ENCODE peak calls at places on chromosomes 12 and 14, in four cellular contexts. One of them, this sample, is unnamed.

GRCh38 chr12:51147309-51147708 is 25.6 kb downstream of the TFCP2 start:
- DNase-seq in neural crest cell: no peak
- DNase-seq in cardiac fibroblast: no peak
- DNase-seq in PC-9: no peak
- DNase-seq in this sample: no peak

GRCh38 chr12:50187084-50187900 is 20.1 kb upstream of the CERS5 start:
- DNase-seq in neural crest cell: no peak
- DNase-seq in PC-9: no peak
- DNase-seq in cardiac fibroblast: peak
- DNase-seq in this sample: no peak

GRCh38 chr12:32903318-32903717 is 6.7 kb upstream of the PKP2 start:
- DNase-seq in cardiac fibroblast: no peak
- DNase-seq in PC-9: no peak
- DNase-seq in neural crest cell: no peak
- DNase-seq in this sample: no peak

GRCh38 chr12:22978962-22979361 is 354.0 kb downstream of the ETNK1 start:
- DNase-seq in cardiac fibroblast: peak
- DNase-seq in neural crest cell: no peak
- DNase-seq in PC-9: no peak
- DNase-seq in this sample: no peak

GRCh38 chr12:97701901-97702300 is 239.3 kb downstream of the RMST start:
- DNase-seq in PC-9: no peak
- DNase-seq in cardiac fibroblast: no peak
- DNase-seq in neural crest cell: no peak
- DNase-seq in this sample: peak

GRCh38 chr14:29227631-29228030 is 461.0 kb downstream of the FOXG1 start:
- DNase-seq in neural crest cell: no peak
- DNase-seq in cardiac fibroblast: peak
- DNase-seq in PC-9: no peak
- DNase-seq in this sample: no peak

GRCh38 chr12:77118696-77119095 is 53.3 kb upstream of the E2F7 start:
- DNase-seq in PC-9: no peak
- DNase-seq in neural crest cell: no peak
- DNase-seq in cardiac fibroblast: no peak
- DNase-seq in this sample: no peak

GRCh38 chr12:111024205-111024794 is 103.9 kb upstream of the MYL2 start:
- DNase-seq in cardiac fibroblast: peak
- DNase-seq in neural crest cell: peak
- DNase-seq in PC-9: peak
- DNase-seq in this sample: peak

GRCh38 chr14:52080817-52081755 is 12.2 kb upstream of the NID2 start:
- DNase-seq in neural crest cell: no peak
- DNase-seq in cardiac fibroblast: peak
- DNase-seq in PC-9: peak
- DNase-seq in this sample: peak

GRCh38 chr12:3046441-3047200 is 30.6 kb upstream of the TSPAN9 start:
- DNase-seq in PC-9: peak
- DNase-seq in cardiac fibroblast: peak
- DNase-seq in neural crest cell: no peak
- DNase-seq in this sample: no peak

GRCh38 chr14:32232481-32232880 is 29.4 kb upstream of the RNU6-8 start:
- DNase-seq in PC-9: no peak
- DNase-seq in neural crest cell: no peak
- DNase-seq in cardiac fibroblast: no peak
- DNase-seq in this sample: no peak
- TF ChIP-seq CTCF in PC-9: no peak
- TF ChIP-seq CTCF in neural crest cell: no peak
- TF ChIP-seq CTCF in cardiac fibroblast: no peak
- TF ChIP-seq CTCF in this sample: no peak

GRCh38 chr12:20549115-20549719 is 145.9 kb upstream of the SLCO1C1 start:
- DNase-seq in neural crest cell: peak
- DNase-seq in cardiac fibroblast: peak
- DNase-seq in PC-9: peak
- DNase-seq in this sample: peak
- TF ChIP-seq CTCF in neural crest cell: peak
- TF ChIP-seq CTCF in cardiac fibroblast: peak
- TF ChIP-seq CTCF in PC-9: peak
- TF ChIP-seq CTCF in this sample: peak

DNA sequence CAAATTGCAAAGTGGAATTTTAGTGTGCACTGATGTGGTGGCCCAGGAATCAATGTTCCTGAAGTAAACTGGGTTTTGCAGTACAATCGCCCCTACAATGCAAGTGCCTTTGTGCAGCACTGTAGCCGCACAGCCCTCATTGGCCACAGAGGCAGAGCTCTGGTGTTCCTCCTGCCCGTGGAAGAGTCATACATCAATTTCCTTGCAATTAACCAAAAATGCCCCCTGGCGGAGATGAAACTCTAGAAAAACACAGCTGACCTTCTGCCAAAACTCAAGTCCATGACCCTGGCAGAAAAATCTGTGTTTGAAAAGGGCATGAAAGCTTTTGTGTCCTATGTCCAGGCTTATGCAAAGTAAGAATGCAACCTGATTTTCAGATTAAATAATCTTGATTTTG is 117.9 kb upstream of the PRB2 start:
- DNase-seq in cardiac fibroblast: peak
- DNase-seq in neural crest cell: no peak
- DNase-seq in PC-9: no peak
- DNase-seq in this sample: no peak
- TF ChIP-seq CTCF in cardiac fibroblast: peak
- TF ChIP-seq CTCF in neural crest cell: peak
- TF ChIP-seq CTCF in PC-9: no peak
- TF ChIP-seq CTCF in this sample: no peak

GRCh38 chr12:106224392-106224706 is 23.5 kb downstream of the CKAP4 start:
- DNase-seq in neural crest cell: no peak
- DNase-seq in cardiac fibroblast: no peak
- DNase-seq in PC-9: no peak
- DNase-seq in this sample: no peak
- TF ChIP-seq CTCF in neural crest cell: no peak
- TF ChIP-seq CTCF in cardiac fibroblast: no peak
- TF ChIP-seq CTCF in PC-9: peak
- TF ChIP-seq CTCF in this sample: no peak

This sample was measured in Calu3.